ENCODE peak calls at places on chromosome 7, in four cellular contexts. One of them, this sample, is unnamed.

GRCh38 chr7:38615665-38616064 is 15.5 kb downstream of the AMPH start:
- DNase-seq in MM.1S: no peak
- DNase-seq in pancreas: no peak
- DNase-seq in cardiac muscle cell: no peak
- DNase-seq in this sample: no peak

GRCh38 chr7:114095885-114096284 is 177.1 kb upstream of the PPP1R3A start:
- DNase-seq in MM.1S: no peak
- DNase-seq in pancreas: no peak
- DNase-seq in cardiac muscle cell: no peak
- DNase-seq in this sample: no peak

GRCh38 chr7:98826811-98827231 is 43.0 kb downstream of the TMEM130 start:
- DNase-seq in MM.1S: peak; percentile 9
- DNase-seq in pancreas: peak; percentile 60
- DNase-seq in cardiac muscle cell: no peak
- DNase-seq in this sample: no peak

GRCh38 chr7:83936056-83936703 is 258.4 kb downstream of the SEMA3A start:
- DNase-seq in MM.1S: peak; percentile 75
- DNase-seq in pancreas: no peak
- DNase-seq in cardiac muscle cell: peak; percentile 82
- DNase-seq in this sample: peak; percentile 49

GRCh38 chr7:35003679-35004278 is 33.5 kb downstream of the DPY19L1 start:
- DNase-seq in MM.1S: no peak
- DNase-seq in pancreas: no peak
- DNase-seq in cardiac muscle cell: peak; percentile 53
- DNase-seq in this sample: peak; percentile 85

GRCh38 chr7:88169717-88170320 is 50.0 kb downstream of the SRI start:
- DNase-seq in MM.1S: peak; percentile 27
- DNase-seq in pancreas: no peak
- DNase-seq in cardiac muscle cell: peak; percentile 38
- DNase-seq in this sample: no peak

GRCh38 chr7:156389116-156389692 is 251.4 kb upstream of the RNF32 start:
- DNase-seq in MM.1S: no peak
- DNase-seq in pancreas: no peak
- DNase-seq in cardiac muscle cell: no peak
- DNase-seq in this sample: no peak

GRCh38 chr7:52114509-52114908 is 797.9 kb upstream of the COBL start:
- DNase-seq in MM.1S: no peak
- DNase-seq in pancreas: no peak
- DNase-seq in cardiac muscle cell: no peak
- DNase-seq in this sample: no peak

GRCh38 chr7:139887895-139888518 is 58.9 kb downstream of the TBXAS1 start:
- DNase-seq in MM.1S: no peak
- DNase-seq in pancreas: no peak
- DNase-seq in cardiac muscle cell: no peak
- DNase-seq in this sample: no peak

GRCh38 chr7:28700084-28700483 is 258.0 kb downstream of the TRIL start:
- DNase-seq in MM.1S: no peak
- DNase-seq in pancreas: no peak
- DNase-seq in cardiac muscle cell: no peak
- DNase-seq in this sample: no peak

GRCh38 chr7:148882668-148883232 is 1.3 kb downstream of the EZH2 start:
- DNase-seq in MM.1S: peak; percentile 39
- DNase-seq in pancreas: no peak
- DNase-seq in cardiac muscle cell: no peak
- DNase-seq in this sample: no peak

GRCh38 chr7:1854521-1855395 is 184.7 kb downstream of the ELFN1 start:
- DNase-seq in MM.1S: no peak
- DNase-seq in pancreas: peak; percentile 43
- DNase-seq in cardiac muscle cell: no peak
- DNase-seq in this sample: no peak

GRCh38 chr7:43904533-43905208 is 1.7 kb downstream of the URGCP start:
- DNase-seq in MM.1S: no peak
- DNase-seq in pancreas: no peak
- DNase-seq in cardiac muscle cell: no peak
- DNase-seq in this sample: no peak

GRCh38 chr7:12434012-12434642 is 30.5 kb upstream of the VWDE start:
- DNase-seq in MM.1S: peak; percentile 31
- DNase-seq in pancreas: no peak
- DNase-seq in cardiac muscle cell: no peak
- DNase-seq in this sample: no peak

GRCh38 chr7:142808802-142809583 is 38.2 kb downstream of the PRSS2 start:
- DNase-seq in MM.1S: peak; percentile 100
- DNase-seq in pancreas: no peak
- DNase-seq in cardiac muscle cell: no peak
- DNase-seq in this sample: no peak

GRCh38 chr7:136997735-136998134 is 129.3 kb downstream of the CHRM2 start:
- DNase-seq in MM.1S: no peak
- DNase-seq in pancreas: no peak
- DNase-seq in cardiac muscle cell: no peak
- DNase-seq in this sample: no peak

DNA sequence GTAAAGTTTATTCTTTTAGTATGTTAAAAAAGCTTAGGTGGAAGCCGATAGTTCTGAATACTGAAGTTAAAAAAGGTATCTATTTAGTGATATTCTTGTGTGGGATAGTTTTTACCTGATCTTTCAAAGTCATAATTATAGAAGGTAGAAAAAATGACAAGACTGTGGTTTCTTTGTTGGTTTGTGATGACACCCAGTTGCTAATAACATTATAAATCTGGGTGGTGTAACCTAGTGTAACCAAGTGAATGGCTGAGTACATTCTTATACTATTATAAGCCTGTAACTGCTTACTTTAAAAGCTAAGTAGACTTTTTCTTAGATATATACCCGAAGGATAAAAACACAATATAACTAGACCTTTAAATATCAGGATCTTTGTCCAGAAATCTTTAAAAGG is 2.3 kb downstream of the CDK13 start:
- DNase-seq in MM.1S: no peak
- DNase-seq in pancreas: no peak
- DNase-seq in cardiac muscle cell: no peak
- DNase-seq in this sample: no peak
- H3K4me1 ChIP-seq in MM.1S: peaks cover 23% of the 10 kb centered on the region
- H3K4me1 ChIP-seq in pancreas: peaks cover 21% of the 10 kb centered on the region
- H3K4me1 ChIP-seq in cardiac muscle cell: peaks cover 4% of the 10 kb centered on the region
- H3K4me1 ChIP-seq in this sample: peaks cover 20% of the 10 kb centered on the region

DNA sequence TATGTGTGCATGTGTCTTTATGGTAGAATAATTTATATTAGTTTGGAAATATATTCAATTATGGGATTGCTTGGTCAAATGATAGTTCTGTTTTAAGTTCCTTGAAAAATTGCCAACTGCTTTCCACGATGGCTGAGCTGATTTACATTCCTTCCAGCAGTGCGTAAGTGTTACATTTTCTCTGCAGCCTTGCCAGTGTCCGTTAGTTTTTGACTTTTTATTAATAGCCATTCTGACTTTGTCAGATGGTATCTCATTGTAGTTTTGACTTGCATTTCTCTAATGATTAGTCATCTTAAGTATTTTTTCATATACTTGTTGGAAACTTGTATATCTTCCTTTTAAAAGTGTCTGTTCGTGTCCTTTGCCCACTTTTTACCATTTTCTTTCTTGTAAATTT is 434.2 kb upstream of the POT1 start:
- DNase-seq in MM.1S: no peak
- DNase-seq in pancreas: no peak
- DNase-seq in cardiac muscle cell: no peak
- DNase-seq in this sample: no peak
- TF ChIP-seq CTCF in MM.1S: no peak
- TF ChIP-seq CTCF in pancreas: no peak
- TF ChIP-seq CTCF in cardiac muscle cell: no peak
- TF ChIP-seq CTCF in this sample: no peak

GRCh38 chr7:128915841-128916642 is 5.5 kb upstream of the KCP start:
- DNase-seq in MM.1S: no peak
- DNase-seq in pancreas: peak; percentile 52
- DNase-seq in cardiac muscle cell: no peak
- DNase-seq in this sample: no peak

GRCh38 chr7:128914566-128915151 is 4.2 kb upstream of the KCP start:
- DNase-seq in MM.1S: no peak
- DNase-seq in pancreas: no peak
- DNase-seq in cardiac muscle cell: no peak
- DNase-seq in this sample: no peak

GRCh38 chr7:128916643-128916915 is 6.1 kb upstream of the KCP start:
- DNase-seq in MM.1S: no peak
- DNase-seq in pancreas: no peak
- DNase-seq in cardiac muscle cell: no peak
- DNase-seq in this sample: no peak

GRCh38 chr7:128913856-128914565 is 3.5 kb upstream of the KCP start:
- DNase-seq in MM.1S: no peak
- DNase-seq in pancreas: no peak
- DNase-seq in cardiac muscle cell: no peak
- DNase-seq in this sample: no peak

GRCh38 chr7:128915271-128915819 is 4.8 kb upstream of the KCP start:
- DNase-seq in MM.1S: no peak
- DNase-seq in pancreas: peak; percentile 55
- DNase-seq in cardiac muscle cell: no peak
- DNase-seq in this sample: no peak
- H3K4me3 ChIP-seq in MM.1S: no peak overlapping the region
- H3K4me3 ChIP-seq in pancreas: no peak overlapping the region
- H3K4me3 ChIP-seq in cardiac muscle cell: no peak overlapping the region
- H3K4me3 ChIP-seq in this sample: no peak overlapping the region

GRCh38 chr7:151135866-151136514 is 31.5 kb downstream of the GBX1 start:
- DNase-seq in MM.1S: no peak
- DNase-seq in pancreas: no peak
- DNase-seq in cardiac muscle cell: no peak
- DNase-seq in this sample: no peak
- H3K4me1 ChIP-seq in MM.1S: no peaks in the 10 kb centered on the region
- H3K4me1 ChIP-seq in pancreas: no peaks in the 10 kb centered on the region
- H3K4me1 ChIP-seq in cardiac muscle cell: peaks cover 41% of the 10 kb centered on the region
- H3K4me1 ChIP-seq in this sample: no peaks in the 10 kb centered on the region